ENCODE peak calls at places on chromosomes 5 and 9, in four cellular contexts. E is HCT116, W is HepG2, B is K562. F is an unnamed sample. For H3K4me1, the result is how much of the 10 kb centered on the place peaks cover.

GRCh38 chr5:134851307-134851923 is 5.6 kb downstream of the C5orf24 start:
- DNase-seq in E (no peak), W (no peak), B (peak), F (no peak)

GRCh38 chr5:95244479-95244878 is 40.4 kb downstream of the MCTP1 start:
- DNase-seq in E (no peak), W (no peak), B (no peak), F (no peak)

GRCh38 chr9:135948446-135948845 is 12.7 kb downstream of the UBAC1 start:
- DNase-seq in E (no peak), W (no peak), B (no peak), F (no peak)

GRCh38 chr9:37967681-37968080 is 63.8 kb upstream of the SLC25A51 start:
- DNase-seq in E (no peak), W (no peak), B (no peak), F (no peak)

GRCh38 chr9:35267716-35268115 is 105.9 kb downstream of the UNC13B start:
- DNase-seq in E (no peak), W (no peak), B (no peak), F (no peak)

GRCh38 chr5:165881259-165881658 is 2375.8 kb downstream of the MAT2B start:
- DNase-seq in E (no peak), W (no peak), B (no peak), F (no peak)

GRCh38 chr5:180175015-180175431 is 34.0 kb downstream of the RASGEF1C start:
- DNase-seq in E (no peak), W (no peak), B (no peak), F (no peak)

GRCh38 chr5:141703133-141703561 is 21.1 kb upstream of the ARAP3 start:
- DNase-seq in E (no peak), W (no peak), B (no peak), F (no peak)

GRCh38 chr5:77960863-77961396 is 184.8 kb upstream of the TBCA start:
- DNase-seq in E (no peak), W (no peak), B (no peak), F (no peak)

GRCh38 chr9:14482856-14483255 is 168.9 kb upstream of the NFIB start:
- DNase-seq in E (no peak), W (no peak), B (no peak), F (no peak)

GRCh38 chr9:77648458-77649108 is 461 bp upstream of the GNA14 start:
- DNase-seq in E (no peak), W (no peak), B (no peak), F (no peak)

GRCh38 chr5:38845555-38846378 is at the start of gene OSMR:
- DNase-seq in E (peak), W (peak), B (peak), F (peak)

GRCh38 chr9:136013116-136013515 is 51.9 kb upstream of the UBAC1 start:
- DNase-seq in E (no peak), W (no peak), B (no peak), F (no peak)

GRCh38 chr5:6162175-6162574 is 216.2 kb downstream of the MED10 start:
- DNase-seq in E (no peak), W (peak), B (no peak), F (no peak)

GRCh38 chr5:126351138-126351537 is 72.1 kb upstream of the GRAMD2B start:
- DNase-seq in E (no peak), W (no peak), B (no peak), F (no peak)

GRCh38 chr5:168346417-168346816 is 55.0 kb downstream of the WWC1 start:
- DNase-seq in E (no peak), W (no peak), B (no peak), F (no peak)

GRCh38 chr5:54874337-54875021 is 110.9 kb downstream of the ESM1 start:
- DNase-seq in E (no peak), W (no peak), B (no peak), F (no peak)

GRCh38 chr5:133612021-133612860 is at the start of gene FSTL4:
- DNase-seq in E (no peak), W (no peak), B (no peak), F (no peak)

GRCh38 chr5:43854697-43855292 is 251.8 kb downstream of the NNT start:
- DNase-seq in E (no peak), W (no peak), B (no peak), F (no peak)

GRCh38 chr5:103744159-103744558 is 181.6 kb upstream of the NUDT12 start:
- DNase-seq in E (no peak), W (no peak), B (no peak), F (no peak)

GRCh38 chr9:36192196-36192595 is 1.5 kb downstream of the CLTA start:
- DNase-seq in E (no peak), W (no peak), B (no peak), F (no peak)

GRCh38 chr5:100464418-100464817 is 70.8 kb upstream of the FAM174A start:
- DNase-seq in E (no peak), W (no peak), B (no peak), F (no peak)

GRCh38 chr5:42628821-42629220 is 127.8 kb upstream of the CCDC152 start:
- DNase-seq in E (no peak), W (no peak), B (no peak), F (no peak)

GRCh38 chr5:77876862-77877502 is 100.8 kb upstream of the TBCA start:
- DNase-seq in E (no peak), W (no peak), B (no peak), F (no peak)

GRCh38 chr5:180668835-180669596 is 19.6 kb upstream of the FLT4 start:
- DNase-seq in E (no peak), W (peak), B (no peak), F (no peak)

GRCh38 chr9:27276182-27277030 is 20.5 kb downstream of the EQTN start:
- DNase-seq in E (peak), W (peak), B (peak), F (peak)

GRCh38 chr5:78640622-78641021 is 8.0 kb downstream of the LHFPL2 start:
- DNase-seq in E (no peak), W (peak), B (no peak), F (no peak)

GRCh38 chr5:148991606-148992005 is 71.3 kb downstream of the SH3TC2 start:
- DNase-seq in E (no peak), W (no peak), B (no peak), F (no peak)

GRCh38 chr9:124792257-124792975 is 15.5 kb downstream of the OLFML2A start:
- DNase-seq in E (no peak), W (no peak), B (no peak), F (no peak)

GRCh38 chr5:80834710-80835109 is 125.5 kb upstream of the RASGRF2 start:
- DNase-seq in E (no peak), W (no peak), B (no peak), F (no peak)

GRCh38 chr5:127878174-127878750 is 175.1 kb downstream of the CCDC192 start:
- DNase-seq in E (peak), W (peak), B (peak), F (peak)

GRCh38 chr9:16121593-16121992 is 568.8 kb downstream of the CCDC171 start:
- DNase-seq in E (no peak), W (no peak), B (no peak), F (no peak)

GRCh38 chr9:137111788-137112563 is 2.6 kb downstream of the DPP7 start:
- DNase-seq in E (no peak), W (peak), B (no peak), F (no peak)

GRCh38 chr5:171272996-171273970 is 35.8 kb upstream of the TLX3 start:
- DNase-seq in E (peak), W (peak), B (peak), F (no peak)
- TF ChIP-seq CTCF in E (peak), W (peak), B (peak), F (peak)

GRCh38 chr5:73378070-73378469 is 70.5 kb downstream of the FOXD1 start:
- DNase-seq in E (no peak), W (no peak), B (no peak), F (no peak)

GRCh38 chr5:73376618-73377170 is 71.9 kb downstream of the FOXD1 start:
- DNase-seq in E (no peak), W (no peak), B (no peak), F (no peak)

GRCh38 chr5:73375949-73376348 is 72.6 kb downstream of the FOXD1 start:
- DNase-seq in E (no peak), W (no peak), B (no peak), F (no peak)

GRCh38 chr5:73373814-73374510 is 74.6 kb downstream of the FOXD1 start:
- DNase-seq in E (no peak), W (no peak), B (no peak), F (no peak)

GRCh38 chr5:73374520-73375235 is 73.9 kb downstream of the FOXD1 start:
- DNase-seq in E (no peak), W (no peak), B (no peak), F (no peak)
- H3K4me1 ChIP-seq in E (under half), W (under half), B (under half), F (half or more)

DNA sequence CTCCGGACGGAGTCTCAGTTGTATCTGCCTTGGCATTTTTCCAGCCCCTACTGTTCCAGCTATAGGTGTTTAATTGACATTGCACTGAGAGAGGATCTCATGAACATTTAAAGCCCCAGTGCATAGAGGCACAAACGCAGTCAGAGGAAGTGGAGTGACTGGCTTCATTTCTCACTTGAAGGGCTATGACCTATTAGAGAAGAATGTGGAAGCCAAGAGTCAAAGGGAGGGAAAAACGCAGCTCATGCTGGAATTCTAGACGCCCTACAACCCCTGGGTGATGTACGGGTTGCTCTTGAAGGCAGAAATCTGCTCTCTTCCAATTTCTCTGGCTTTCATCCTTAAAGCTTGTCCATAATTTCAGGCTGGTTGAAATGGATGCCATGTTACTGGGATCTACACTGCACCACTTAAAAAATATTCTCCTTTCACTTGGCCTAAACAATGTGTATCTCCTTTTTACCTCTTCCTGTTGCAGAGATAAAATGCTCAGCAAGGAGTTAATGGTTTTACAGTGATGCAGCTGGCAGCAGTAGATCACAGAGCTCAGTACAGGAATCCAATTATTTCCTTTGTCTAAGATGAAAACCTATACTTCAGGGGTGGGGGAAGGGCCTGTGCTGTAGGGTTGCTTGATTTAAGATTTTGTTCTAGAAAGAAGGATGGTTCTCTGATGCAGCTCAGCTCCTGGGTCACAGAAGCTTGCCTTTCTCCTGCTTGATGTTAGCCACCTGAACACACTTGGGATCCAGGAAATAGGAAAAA is 61.8 kb upstream of the MAMDC2 start:
- DNase-seq in E (no peak), W (no peak), B (no peak), F (no peak)
- TF ChIP-seq TCF7L2 in E (no peak), W (no peak), B (no peak), F (no peak)

DNA sequence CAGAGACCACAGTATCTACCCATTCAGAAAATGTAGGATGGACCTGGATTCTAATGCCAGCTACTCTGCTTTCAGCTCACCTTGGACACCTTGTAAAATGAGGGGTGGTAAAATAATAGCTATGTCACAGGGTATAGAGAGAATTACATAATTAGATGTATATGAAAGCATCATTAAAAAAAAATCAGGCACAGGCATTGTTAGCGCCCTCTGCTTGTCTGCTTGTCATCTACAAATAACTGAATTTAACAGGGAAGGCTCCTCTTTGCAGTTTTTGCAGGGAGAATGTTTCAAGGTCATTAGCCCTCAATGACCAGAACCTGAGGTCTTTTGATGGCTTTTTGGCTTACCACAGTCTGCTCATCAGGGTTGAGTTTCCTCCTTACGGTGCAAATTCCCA is 58.0 kb downstream of the GPR21 start:
- DNase-seq in E (no peak), W (no peak), B (no peak), F (no peak)
- TF ChIP-seq CTCF in E (no peak), W (no peak), B (no peak), F (peak)

GRCh38 chr9:123266655-123267421 is 1.5 kb downstream of the STRBP start:
- DNase-seq in E (no peak), W (no peak), B (no peak), F (no peak)
- H3K4me1 ChIP-seq in E (under half), W (half or more), B (under half), F (under half)

F was measured in Panc1.